ENCODE peak calls at places on chromosomes 1 and 21, in nine cellular contexts. One of them, this sample, is unnamed.

GRCh38 chr1:97145321-97145956 is 423.9 kb downstream of the PTBP2 start:
- DNase-seq in left colon: no peak
- DNase-seq in NCI-H774: no peak
- DNase-seq in activated T-helper 9 cell treated with anti-CD3 and anti-CD28 coated beads, Interleukin-2, amount 50 U/mL, for 16 hours: no peak
- DNase-seq in dermis blood vessel endothelial cell: peak; percentile 59
- DNase-seq in nephron progenitor cell: no peak
- DNase-seq in left lung: no peak
- DNase-seq in activated CD8-positive, alpha-beta memory T cell treated with anti-CD3 and anti-CD28 coated beads for 24 hours: no peak
- DNase-seq in NCI-H345: peak; percentile 2
- DNase-seq in this sample: no peak

GRCh38 chr1:244239261-244239770 is 188.2 kb downstream of the ZBTB18 start:
- DNase-seq in NCI-H774: no peak
- DNase-seq in dermis blood vessel endothelial cell: no peak
- DNase-seq in activated T-helper 9 cell treated with anti-CD3 and anti-CD28 coated beads, Interleukin-2, amount 50 U/mL, for 16 hours: no peak
- DNase-seq in NCI-H345: peak; percentile 90
- DNase-seq in left lung: no peak
- DNase-seq in activated CD8-positive, alpha-beta memory T cell treated with anti-CD3 and anti-CD28 coated beads for 24 hours: no peak
- DNase-seq in left colon: no peak
- DNase-seq in nephron progenitor cell: no peak
- DNase-seq in this sample: no peak

GRCh38 chr1:159211331-159212136 is 6.9 kb downstream of the ACKR1 start:
- DNase-seq in activated T-helper 9 cell treated with anti-CD3 and anti-CD28 coated beads, Interleukin-2, amount 50 U/mL, for 16 hours: peak; percentile 25
- DNase-seq in activated CD8-positive, alpha-beta memory T cell treated with anti-CD3 and anti-CD28 coated beads for 24 hours: peak; percentile 80
- DNase-seq in NCI-H345: peak; percentile 49
- DNase-seq in nephron progenitor cell: peak; percentile 68
- DNase-seq in left lung: no peak
- DNase-seq in dermis blood vessel endothelial cell: peak; percentile 60
- DNase-seq in NCI-H774: no peak
- DNase-seq in left colon: peak; percentile 33
- DNase-seq in this sample: no peak

GRCh38 chr1:103146143-103146542 is 37.8 kb upstream of the COL11A1 start:
- DNase-seq in nephron progenitor cell: no peak
- DNase-seq in activated CD8-positive, alpha-beta memory T cell treated with anti-CD3 and anti-CD28 coated beads for 24 hours: no peak
- DNase-seq in activated T-helper 9 cell treated with anti-CD3 and anti-CD28 coated beads, Interleukin-2, amount 50 U/mL, for 16 hours: no peak
- DNase-seq in left colon: no peak
- DNase-seq in NCI-H774: no peak
- DNase-seq in left lung: no peak
- DNase-seq in dermis blood vessel endothelial cell: no peak
- DNase-seq in NCI-H345: no peak
- DNase-seq in this sample: no peak

GRCh38 chr1:235069577-235070563 is 58.8 kb downstream of the TOMM20 start:
- DNase-seq in nephron progenitor cell: no peak
- DNase-seq in left lung: peak; percentile 91
- DNase-seq in left colon: peak; percentile 71
- DNase-seq in activated CD8-positive, alpha-beta memory T cell treated with anti-CD3 and anti-CD28 coated beads for 24 hours: no peak
- DNase-seq in dermis blood vessel endothelial cell: peak; percentile 60
- DNase-seq in activated T-helper 9 cell treated with anti-CD3 and anti-CD28 coated beads, Interleukin-2, amount 50 U/mL, for 16 hours: no peak
- DNase-seq in NCI-H345: peak; percentile 91
- DNase-seq in NCI-H774: peak; percentile 98
- DNase-seq in this sample: no peak

GRCh38 chr1:74681001-74681400 is 7.4 kb upstream of the ERICH3 start:
- DNase-seq in activated T-helper 9 cell treated with anti-CD3 and anti-CD28 coated beads, Interleukin-2, amount 50 U/mL, for 16 hours: no peak
- DNase-seq in activated CD8-positive, alpha-beta memory T cell treated with anti-CD3 and anti-CD28 coated beads for 24 hours: no peak
- DNase-seq in NCI-H345: peak; percentile 40
- DNase-seq in nephron progenitor cell: no peak
- DNase-seq in NCI-H774: no peak
- DNase-seq in left lung: no peak
- DNase-seq in dermis blood vessel endothelial cell: no peak
- DNase-seq in left colon: no peak
- DNase-seq in this sample: no peak

GRCh38 chr1:53919675-53920066 is 25.7 kb downstream of the DIO1 start:
- DNase-seq in NCI-H774: no peak
- DNase-seq in left lung: no peak
- DNase-seq in left colon: no peak
- DNase-seq in activated CD8-positive, alpha-beta memory T cell treated with anti-CD3 and anti-CD28 coated beads for 24 hours: no peak
- DNase-seq in activated T-helper 9 cell treated with anti-CD3 and anti-CD28 coated beads, Interleukin-2, amount 50 U/mL, for 16 hours: no peak
- DNase-seq in NCI-H345: no peak
- DNase-seq in nephron progenitor cell: no peak
- DNase-seq in dermis blood vessel endothelial cell: no peak
- DNase-seq in this sample: no peak

GRCh38 chr1:67716800-67717199 is 31.8 kb downstream of the GADD45A start:
- DNase-seq in NCI-H345: peak; percentile 25
- DNase-seq in left lung: no peak
- DNase-seq in NCI-H774: no peak
- DNase-seq in nephron progenitor cell: no peak
- DNase-seq in dermis blood vessel endothelial cell: no peak
- DNase-seq in activated CD8-positive, alpha-beta memory T cell treated with anti-CD3 and anti-CD28 coated beads for 24 hours: no peak
- DNase-seq in activated T-helper 9 cell treated with anti-CD3 and anti-CD28 coated beads, Interleukin-2, amount 50 U/mL, for 16 hours: no peak
- DNase-seq in left colon: peak; percentile 54
- DNase-seq in this sample: no peak

GRCh38 chr1:39901486-39902120 is at the start of gene MYCL:
- DNase-seq in activated T-helper 9 cell treated with anti-CD3 and anti-CD28 coated beads, Interleukin-2, amount 50 U/mL, for 16 hours: peak; percentile 52
- DNase-seq in activated CD8-positive, alpha-beta memory T cell treated with anti-CD3 and anti-CD28 coated beads for 24 hours: peak; percentile 83
- DNase-seq in left lung: peak; percentile 93
- DNase-seq in nephron progenitor cell: peak; percentile 85
- DNase-seq in NCI-H345: peak; percentile 97
- DNase-seq in dermis blood vessel endothelial cell: peak; percentile 76
- DNase-seq in NCI-H774: peak; percentile 100
- DNase-seq in left colon: peak; percentile 91
- DNase-seq in this sample: peak; percentile 68

GRCh38 chr1:29865051-29865450 is 628.7 kb downstream of the PTPRU start:
- DNase-seq in left colon: no peak
- DNase-seq in left lung: no peak
- DNase-seq in NCI-H774: no peak
- DNase-seq in NCI-H345: no peak
- DNase-seq in activated T-helper 9 cell treated with anti-CD3 and anti-CD28 coated beads, Interleukin-2, amount 50 U/mL, for 16 hours: no peak
- DNase-seq in dermis blood vessel endothelial cell: no peak
- DNase-seq in activated CD8-positive, alpha-beta memory T cell treated with anti-CD3 and anti-CD28 coated beads for 24 hours: no peak
- DNase-seq in nephron progenitor cell: no peak
- DNase-seq in this sample: no peak

GRCh38 chr1:154237880-154238506 is 17.2 kb downstream of the UBAP2L start:
- DNase-seq in NCI-H345: no peak
- DNase-seq in dermis blood vessel endothelial cell: no peak
- DNase-seq in NCI-H774: no peak
- DNase-seq in activated T-helper 9 cell treated with anti-CD3 and anti-CD28 coated beads, Interleukin-2, amount 50 U/mL, for 16 hours: no peak
- DNase-seq in left lung: no peak
- DNase-seq in activated CD8-positive, alpha-beta memory T cell treated with anti-CD3 and anti-CD28 coated beads for 24 hours: no peak
- DNase-seq in left colon: no peak
- DNase-seq in nephron progenitor cell: no peak
- DNase-seq in this sample: no peak

GRCh38 chr1:106439475-106439874 is 617.0 kb upstream of the PRMT6 start:
- DNase-seq in NCI-H345: no peak
- DNase-seq in dermis blood vessel endothelial cell: no peak
- DNase-seq in left colon: no peak
- DNase-seq in left lung: no peak
- DNase-seq in activated CD8-positive, alpha-beta memory T cell treated with anti-CD3 and anti-CD28 coated beads for 24 hours: no peak
- DNase-seq in activated T-helper 9 cell treated with anti-CD3 and anti-CD28 coated beads, Interleukin-2, amount 50 U/mL, for 16 hours: no peak
- DNase-seq in nephron progenitor cell: no peak
- DNase-seq in NCI-H774: no peak
- DNase-seq in this sample: no peak

GRCh38 chr1:38451541-38451993 is 405.0 kb upstream of the POU3F1 start:
- DNase-seq in dermis blood vessel endothelial cell: peak; percentile 2
- DNase-seq in activated CD8-positive, alpha-beta memory T cell treated with anti-CD3 and anti-CD28 coated beads for 24 hours: no peak
- DNase-seq in NCI-H345: no peak
- DNase-seq in nephron progenitor cell: peak; percentile 23
- DNase-seq in NCI-H774: no peak
- DNase-seq in left lung: no peak
- DNase-seq in activated T-helper 9 cell treated with anti-CD3 and anti-CD28 coated beads, Interleukin-2, amount 50 U/mL, for 16 hours: no peak
- DNase-seq in left colon: no peak
- DNase-seq in this sample: no peak

GRCh38 chr1:12078938-12079861 is 16.1 kb downstream of the TNFRSF8 start:
- DNase-seq in NCI-H774: no peak
- DNase-seq in nephron progenitor cell: peak; percentile 71
- DNase-seq in left lung: no peak
- DNase-seq in dermis blood vessel endothelial cell: peak; percentile 63
- DNase-seq in NCI-H345: peak; percentile 11
- DNase-seq in activated T-helper 9 cell treated with anti-CD3 and anti-CD28 coated beads, Interleukin-2, amount 50 U/mL, for 16 hours: no peak
- DNase-seq in left colon: peak; percentile 21
- DNase-seq in activated CD8-positive, alpha-beta memory T cell treated with anti-CD3 and anti-CD28 coated beads for 24 hours: peak; percentile 76
- DNase-seq in this sample: no peak

GRCh38 chr1:246587606-246588005 is 21.4 kb downstream of the CNST start:
- DNase-seq in dermis blood vessel endothelial cell: peak; percentile 70
- DNase-seq in NCI-H345: no peak
- DNase-seq in activated T-helper 9 cell treated with anti-CD3 and anti-CD28 coated beads, Interleukin-2, amount 50 U/mL, for 16 hours: no peak
- DNase-seq in nephron progenitor cell: no peak
- DNase-seq in activated CD8-positive, alpha-beta memory T cell treated with anti-CD3 and anti-CD28 coated beads for 24 hours: no peak
- DNase-seq in left colon: no peak
- DNase-seq in NCI-H774: no peak
- DNase-seq in left lung: no peak
- DNase-seq in this sample: no peak

GRCh38 chr1:242811092-242811840 is 286.8 kb upstream of the PLD5 start:
- DNase-seq in activated T-helper 9 cell treated with anti-CD3 and anti-CD28 coated beads, Interleukin-2, amount 50 U/mL, for 16 hours: no peak
- DNase-seq in NCI-H774: no peak
- DNase-seq in left lung: no peak
- DNase-seq in dermis blood vessel endothelial cell: no peak
- DNase-seq in nephron progenitor cell: no peak
- DNase-seq in activated CD8-positive, alpha-beta memory T cell treated with anti-CD3 and anti-CD28 coated beads for 24 hours: no peak
- DNase-seq in left colon: no peak
- DNase-seq in NCI-H345: no peak
- DNase-seq in this sample: no peak

GRCh38 chr1:171948491-171948890 is 107.2 kb downstream of the DNM3 start:
- DNase-seq in left colon: no peak
- DNase-seq in activated CD8-positive, alpha-beta memory T cell treated with anti-CD3 and anti-CD28 coated beads for 24 hours: no peak
- DNase-seq in activated T-helper 9 cell treated with anti-CD3 and anti-CD28 coated beads, Interleukin-2, amount 50 U/mL, for 16 hours: no peak
- DNase-seq in dermis blood vessel endothelial cell: peak; percentile 46
- DNase-seq in nephron progenitor cell: no peak
- DNase-seq in NCI-H774: no peak
- DNase-seq in NCI-H345: no peak
- DNase-seq in left lung: no peak
- DNase-seq in this sample: no peak

GRCh38 chr1:11052839-11053757 is 6.1 kb upstream of the MASP2 start:
- DNase-seq in NCI-H345: peak; percentile 78
- DNase-seq in dermis blood vessel endothelial cell: peak; percentile 36
- DNase-seq in left colon: no peak
- DNase-seq in nephron progenitor cell: no peak
- DNase-seq in left lung: no peak
- DNase-seq in activated T-helper 9 cell treated with anti-CD3 and anti-CD28 coated beads, Interleukin-2, amount 50 U/mL, for 16 hours: no peak
- DNase-seq in activated CD8-positive, alpha-beta memory T cell treated with anti-CD3 and anti-CD28 coated beads for 24 hours: peak; percentile 80
- DNase-seq in NCI-H774: no peak
- DNase-seq in this sample: no peak

GRCh38 chr1:246647113-246647512 is 77.1 kb upstream of the SCCPDH start:
- DNase-seq in activated T-helper 9 cell treated with anti-CD3 and anti-CD28 coated beads, Interleukin-2, amount 50 U/mL, for 16 hours: no peak
- DNase-seq in left lung: no peak
- DNase-seq in dermis blood vessel endothelial cell: peak; percentile 32
- DNase-seq in NCI-H774: no peak
- DNase-seq in NCI-H345: peak; percentile 4
- DNase-seq in activated CD8-positive, alpha-beta memory T cell treated with anti-CD3 and anti-CD28 coated beads for 24 hours: no peak
- DNase-seq in nephron progenitor cell: peak; percentile 62
- DNase-seq in left colon: peak; percentile 39
- DNase-seq in this sample: no peak

GRCh38 chr1:97562096-97562495 is 358.7 kb downstream of the DPYD start:
- DNase-seq in dermis blood vessel endothelial cell: no peak
- DNase-seq in left colon: no peak
- DNase-seq in left lung: no peak
- DNase-seq in nephron progenitor cell: no peak
- DNase-seq in activated T-helper 9 cell treated with anti-CD3 and anti-CD28 coated beads, Interleukin-2, amount 50 U/mL, for 16 hours: no peak
- DNase-seq in activated CD8-positive, alpha-beta memory T cell treated with anti-CD3 and anti-CD28 coated beads for 24 hours: no peak
- DNase-seq in NCI-H345: no peak
- DNase-seq in NCI-H774: no peak
- DNase-seq in this sample: no peak

GRCh38 chr1:11365744-11366387 is 92.9 kb downstream of the UBIAD1 start:
- DNase-seq in dermis blood vessel endothelial cell: no peak
- DNase-seq in NCI-H345: no peak
- DNase-seq in NCI-H774: no peak
- DNase-seq in nephron progenitor cell: no peak
- DNase-seq in left colon: no peak
- DNase-seq in left lung: no peak
- DNase-seq in activated T-helper 9 cell treated with anti-CD3 and anti-CD28 coated beads, Interleukin-2, amount 50 U/mL, for 16 hours: no peak
- DNase-seq in activated CD8-positive, alpha-beta memory T cell treated with anti-CD3 and anti-CD28 coated beads for 24 hours: no peak
- DNase-seq in this sample: no peak

GRCh38 chr1:36115200-36115669 is 9.8 kb downstream of the COL8A2 start:
- DNase-seq in dermis blood vessel endothelial cell: no peak
- DNase-seq in nephron progenitor cell: peak; percentile 40
- DNase-seq in activated CD8-positive, alpha-beta memory T cell treated with anti-CD3 and anti-CD28 coated beads for 24 hours: no peak
- DNase-seq in left lung: no peak
- DNase-seq in NCI-H345: no peak
- DNase-seq in left colon: no peak
- DNase-seq in NCI-H774: no peak
- DNase-seq in activated T-helper 9 cell treated with anti-CD3 and anti-CD28 coated beads, Interleukin-2, amount 50 U/mL, for 16 hours: no peak
- DNase-seq in this sample: no peak

GRCh38 chr21:45971487-45972352 is 9.8 kb upstream of the COL6A1 start:
- DNase-seq in NCI-H774: no peak
- DNase-seq in left colon: no peak
- DNase-seq in NCI-H345: no peak
- DNase-seq in activated CD8-positive, alpha-beta memory T cell treated with anti-CD3 and anti-CD28 coated beads for 24 hours: no peak
- DNase-seq in nephron progenitor cell: peak; percentile 22
- DNase-seq in activated T-helper 9 cell treated with anti-CD3 and anti-CD28 coated beads, Interleukin-2, amount 50 U/mL, for 16 hours: no peak
- DNase-seq in dermis blood vessel endothelial cell: no peak
- DNase-seq in left lung: peak; percentile 51
- DNase-seq in this sample: no peak

GRCh38 chr1:8070381-8070811 is 44.3 kb upstream of the ERRFI1 start:
- DNase-seq in nephron progenitor cell: no peak
- DNase-seq in left colon: no peak
- DNase-seq in NCI-H345: peak; percentile 33
- DNase-seq in activated T-helper 9 cell treated with anti-CD3 and anti-CD28 coated beads, Interleukin-2, amount 50 U/mL, for 16 hours: no peak
- DNase-seq in dermis blood vessel endothelial cell: no peak
- DNase-seq in activated CD8-positive, alpha-beta memory T cell treated with anti-CD3 and anti-CD28 coated beads for 24 hours: no peak
- DNase-seq in NCI-H774: peak; percentile 12
- DNase-seq in left lung: no peak
- DNase-seq in this sample: no peak

GRCh38 chr1:205258313-205259176 is 30.8 kb downstream of the TMCC2 start:
- DNase-seq in left lung: no peak
- DNase-seq in nephron progenitor cell: no peak
- DNase-seq in NCI-H774: no peak
- DNase-seq in activated CD8-positive, alpha-beta memory T cell treated with anti-CD3 and anti-CD28 coated beads for 24 hours: no peak
- DNase-seq in dermis blood vessel endothelial cell: peak; percentile 33
- DNase-seq in left colon: no peak
- DNase-seq in NCI-H345: no peak
- DNase-seq in activated T-helper 9 cell treated with anti-CD3 and anti-CD28 coated beads, Interleukin-2, amount 50 U/mL, for 16 hours: no peak
- DNase-seq in this sample: no peak

This sample was measured in CD14-positive monocyte.